ENCODE peak calls at places on chromosomes 12 and 14, in six cellular contexts. D is neural crest cell, X is fibroblast of lung, R is hepatocyte, K is RWPE1, P is GM13977. O is an unnamed sample.

GRCh38 chr12:51592034-51592705 is 1.1 kb downstream of the SCN8A start:
- DNase-seq in D (no peak), X (peak; percentile 55), R (peak; percentile 7), K (no peak), P (no peak), O (no peak)

GRCh38 chr12:71607494-71608330 is 55.9 kb downstream of the ZFC3H1 start:
- DNase-seq in D (no peak), X (no peak), R (no peak), K (no peak), P (no peak), O (no peak)

GRCh38 chr14:91005716-91006115 is 54.7 kb downstream of the RPS6KA5 start:
- DNase-seq in D (no peak), X (no peak), R (no peak), K (peak; percentile 61), P (no peak), O (no peak)

GRCh38 chr12:94109154-94109553 is 39.2 kb upstream of the PLXNC1 start:
- DNase-seq in D (no peak), X (peak; percentile 48), R (peak; percentile 83), K (no peak), P (peak; percentile 21), O (no peak)

GRCh38 chr12:32413412-32413811 is 14.1 kb downstream of the FGD4 start:
- DNase-seq in D (no peak), X (no peak), R (no peak), K (no peak), P (no peak), O (no peak)

GRCh38 chr12:32754101-32754500 is 1.6 kb downstream of the YARS2 start:
- DNase-seq in D (no peak), X (peak; percentile 5), R (no peak), K (no peak), P (no peak), O (no peak)

GRCh38 chr14:101761881-101762529 is 496 bp downstream of the PPP2R5C start:
- DNase-seq in D (no peak), X (no peak), R (peak; percentile 65), K (peak; percentile 30), P (peak; percentile 71), O (no peak)

GRCh38 chr12:123808167-123808566 is 46.1 kb downstream of the DNAH10 start:
- DNase-seq in D (peak; percentile 11), X (no peak), R (peak; percentile 28), K (peak; percentile 38), P (no peak), O (no peak)

GRCh38 chr12:95412826-95413311 is 61.1 kb upstream of the METAP2 start:
- DNase-seq in D (no peak), X (peak; percentile 99), R (peak; percentile 49), K (peak; percentile 58), P (no peak), O (no peak)

GRCh38 chr14:55419663-55420062 is 8.0 kb upstream of the ATG14 start:
- DNase-seq in D (no peak), X (no peak), R (no peak), K (no peak), P (no peak), O (no peak)

GRCh38 chr14:41498959-41499358 is 107.7 kb upstream of the LRFN5 start:
- DNase-seq in D (no peak), X (no peak), R (no peak), K (no peak), P (no peak), O (no peak)

GRCh38 chr12:116803018-116803736 is 65.1 kb downstream of the RNFT2 start:
- DNase-seq in D (no peak), X (no peak), R (no peak), K (no peak), P (no peak), O (no peak)

GRCh38 chr12:131901431-131902331 is 7.3 kb downstream of the ULK1 start:
- DNase-seq in D (no peak), X (no peak), R (no peak), K (peak; percentile 46), P (no peak), O (no peak)

DNA sequence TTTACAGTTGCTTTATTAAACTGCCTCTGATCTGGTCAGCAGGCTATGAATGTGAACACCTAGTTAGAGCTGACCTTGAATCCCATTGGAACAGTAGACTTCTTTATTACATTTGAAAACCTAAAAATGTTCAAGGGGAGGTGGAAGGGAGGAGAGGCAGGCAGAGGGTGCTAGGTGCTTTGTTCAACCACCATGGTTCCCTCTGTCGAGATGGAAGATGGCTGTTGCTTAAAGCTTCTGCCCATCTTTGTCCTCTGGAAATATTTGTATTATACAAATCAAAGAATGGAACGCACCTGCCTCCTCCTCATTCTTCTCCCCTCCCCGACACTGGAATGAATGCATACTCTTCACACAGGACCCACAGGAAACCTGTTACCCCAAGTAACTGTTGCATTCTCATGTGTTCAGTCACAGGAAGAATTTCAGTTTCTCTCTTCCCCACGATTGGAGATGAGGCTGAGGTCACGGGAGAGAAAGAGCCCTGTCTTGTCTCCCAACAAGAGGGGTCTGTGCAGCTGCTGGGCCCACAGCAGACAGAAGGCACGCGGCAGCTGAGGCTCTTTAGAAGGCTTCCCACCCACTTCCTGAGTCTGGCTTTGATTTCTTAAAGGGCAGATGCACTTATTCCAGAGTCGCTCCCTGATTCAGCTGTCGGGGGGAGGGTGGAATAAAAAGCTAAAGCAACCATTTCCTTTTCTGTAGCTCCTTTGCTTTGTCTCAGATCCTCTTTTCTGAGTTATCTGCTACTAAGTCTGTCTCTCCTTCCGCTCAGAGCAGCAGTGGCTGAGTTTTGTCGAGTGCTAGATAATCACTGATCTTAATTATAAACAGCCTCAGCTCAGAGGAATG is 217.9 kb upstream of the BTG1 start:
- DNase-seq in D (peak; percentile 31), X (peak; percentile 15), R (peak; percentile 15), K (no peak), P (peak; percentile 56), O (peak; percentile 39)
- TF ChIP-seq CTCF in D (no peak), X (no peak), R (no peak), K (no peak), P (no peak), O (no peak)

GRCh38 chr14:86035882-86036281 is 505.9 kb downstream of the FLRT2 start:
- DNase-seq in D (no peak), X (peak; percentile 13), R (peak; percentile 30), K (no peak), P (peak; percentile 4), O (no peak)
- TF ChIP-seq CTCF in D (peak; percentile 59), X (no peak), R (peak; percentile 31), K (no peak), P (peak; percentile 63), O (no peak)

DNA sequence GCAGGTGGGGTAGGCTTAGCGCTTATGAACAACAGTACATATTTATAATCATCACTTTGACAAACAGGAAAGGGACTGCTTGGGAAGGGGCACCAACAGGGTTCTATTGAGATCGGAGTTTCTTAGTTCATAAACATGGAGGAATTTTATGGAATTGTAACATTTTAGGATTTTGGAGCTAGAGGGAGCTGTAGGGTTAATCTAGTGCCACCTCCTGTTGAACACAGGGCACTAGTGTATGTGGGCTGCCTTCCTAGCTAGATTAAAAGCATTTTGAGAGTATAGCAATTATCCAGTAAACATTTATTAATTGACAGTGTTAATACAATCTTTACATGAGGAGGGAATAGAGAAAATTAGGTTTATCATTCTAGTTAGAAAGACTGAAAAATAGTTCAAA is 23.1 kb upstream of the TBC1D30 start:
- DNase-seq in D (no peak), X (peak; percentile 18), R (no peak), K (peak; percentile 35), P (no peak), O (no peak)
- TF ChIP-seq CTCF in D (no peak), X (peak; percentile 23), R (peak; percentile 13), K (no peak), P (peak; percentile 34), O (no peak)

GRCh38 chr14:72420749-72421452 is 473.0 kb downstream of the DPF3 start:
- DNase-seq in D (peak; percentile 98), X (peak; percentile 66), R (peak; percentile 77), K (peak; percentile 49), P (peak; percentile 57), O (peak; percentile 63)

GRCh38 chr14:72419226-72419625 is 474.7 kb downstream of the DPF3 start:
- DNase-seq in D (no peak), X (no peak), R (no peak), K (no peak), P (no peak), O (no peak)

GRCh38 chr14:72416081-72416849 is 477.6 kb downstream of the DPF3 start:
- DNase-seq in D (no peak), X (no peak), R (no peak), K (no peak), P (no peak), O (no peak)

DNA sequence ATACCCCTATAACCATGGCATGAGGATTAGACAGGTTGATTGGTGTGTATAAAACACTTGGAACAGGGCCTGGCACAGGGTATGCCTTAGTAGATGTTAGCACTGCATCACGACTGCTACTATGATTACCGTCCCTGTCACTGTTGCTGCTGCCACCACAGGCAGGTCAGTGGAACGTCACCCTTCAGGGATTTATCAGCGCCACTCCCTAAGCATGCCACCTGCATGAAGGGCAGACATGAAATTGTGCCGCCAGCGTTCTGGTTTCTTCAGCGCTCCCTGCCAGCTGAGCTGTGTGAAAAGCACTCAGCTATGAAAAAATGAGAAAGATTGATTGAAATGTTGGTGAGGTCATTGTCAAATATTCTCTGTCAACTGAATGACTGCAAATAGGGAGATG is 477.0 kb downstream of the DPF3 start:
- DNase-seq in D (no peak), X (no peak), R (no peak), K (no peak), P (no peak), O (no peak)
- TF ChIP-seq CTCF in D (peak; percentile 14), X (no peak), R (no peak), K (no peak), P (peak; percentile 22), O (no peak)

GRCh38 chr12:22667122-22667521 is 42.2 kb downstream of the ETNK1 start:
- DNase-seq in D (no peak), X (no peak), R (no peak), K (no peak), P (no peak), O (no peak)

GRCh38 chr12:22665476-22665875 is 40.5 kb downstream of the ETNK1 start:
- DNase-seq in D (no peak), X (no peak), R (no peak), K (no peak), P (no peak), O (no peak)

GRCh38 chr12:22672951-22673350 is 48.0 kb downstream of the ETNK1 start:
- DNase-seq in D (no peak), X (peak; percentile 73), R (no peak), K (no peak), P (no peak), O (no peak)

GRCh38 chr12:22668441-22668840 is 43.5 kb downstream of the ETNK1 start:
- DNase-seq in D (no peak), X (no peak), R (no peak), K (no peak), P (no peak), O (no peak)

DNA sequence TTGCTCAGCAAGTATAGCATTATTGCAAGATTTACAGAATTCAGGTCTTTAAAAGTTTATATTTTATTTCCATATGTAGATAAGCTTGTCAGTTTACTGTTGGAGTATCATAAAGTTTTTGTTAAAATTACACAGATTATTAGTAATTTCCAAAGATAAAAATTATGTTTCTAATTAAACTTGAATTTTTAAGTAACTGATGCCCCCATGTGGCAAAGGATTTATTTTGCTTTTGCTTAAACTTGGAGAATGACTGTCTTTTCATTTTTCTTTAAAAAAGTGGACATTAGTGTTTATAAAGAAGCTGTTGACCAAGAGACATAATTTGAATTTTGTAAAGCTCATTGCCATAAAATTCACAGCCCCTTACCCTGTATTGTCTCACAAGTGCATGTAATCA is 45.8 kb downstream of the ETNK1 start:
- DNase-seq in D (no peak), X (peak; percentile 54), R (no peak), K (no peak), P (no peak), O (no peak)
- TF ChIP-seq CTCF in D (peak; percentile 60), X (no peak), R (peak; percentile 45), K (peak; percentile 13), P (peak; percentile 27), O (no peak)